ENCODE peak calls at places on chromosomes 7 and 10, in five cellular contexts. F is K562; A is naive thymus-derived CD4-positive, alpha-beta T cell; D is activated T-helper 9 cell treated with anti-CD3 and anti-CD28 coated beads, Interleukin-2, amount 50 U/mL, for 16 hours; R is neural crest cell. K is an unnamed sample.

GRCh38 chr7:5393328-5393727 is 30.3 kb downstream of the TNRC18 start:
- DNase-seq in F (no peak), R (no peak), D (no peak), A (no peak), K (no peak)

GRCh38 chr10:35335718-35336083 is 608 bp upstream of the CCNY start:
- DNase-seq in A (no peak), D (peak), F (no peak), R (peak), K (peak)

GRCh38 chr10:89543841-89544240 is 8.4 kb upstream of the SLC16A12 start:
- DNase-seq in A (no peak), R (no peak), F (no peak), D (no peak), K (no peak)

GRCh38 chr10:101112799-101113594 is 18.1 kb upstream of the TLX1 start:
- DNase-seq in F (no peak), R (no peak), A (no peak), D (no peak), K (no peak)

GRCh38 chr7:89757910-89758309 is 396.4 kb upstream of the STEAP1 start:
- DNase-seq in R (no peak), F (no peak), A (no peak), D (no peak), K (no peak)

GRCh38 chr7:29808075-29808786 is 1.9 kb downstream of the WIPF3 start:
- DNase-seq in A (no peak), D (no peak), F (no peak), R (no peak), K (no peak)

GRCh38 chr10:71271626-71272025 is 47.4 kb upstream of the SLC29A3 start:
- DNase-seq in R (no peak), D (no peak), F (no peak), A (no peak), K (no peak)

GRCh38 chr10:132882069-132882468 is 60.3 kb downstream of the CFAP46 start:
- DNase-seq in F (no peak), D (no peak), R (no peak), A (no peak), K (no peak)